ENCODE peak calls at places on chromosomes 2 and 18, in four cellular contexts. H is breast epithelium, U is Caco-2, S is PC-9. D is an unnamed sample. For H3K27me3, the result is how much of the 10 kb centered on the place peaks cover.

GRCh38 chr2:239716536-239717318 is 308.4 kb downstream of the NDUFA10 start:
- DNase-seq in H (peak), U (peak), S (no peak), D (no peak)

GRCh38 chr18:53527365-53527764 is 697.1 kb downstream of the MBD2 start:
- DNase-seq in H (no peak), U (no peak), S (no peak), D (no peak)

GRCh38 chr18:59950215-59950944 is 50.6 kb downstream of the PMAIP1 start:
- DNase-seq in H (no peak), U (no peak), S (no peak), D (no peak)

GRCh38 chr2:42733852-42734251 is 30.1 kb downstream of the OXER1 start:
- DNase-seq in H (no peak), U (no peak), S (no peak), D (no peak)

GRCh38 chr2:102008490-102008889 is 16.7 kb downstream of the IL1R2 start:
- DNase-seq in H (no peak), U (no peak), S (no peak), D (no peak)

GRCh38 chr2:231223001-231223375 is 24.6 kb downstream of the ARMC9 start:
- DNase-seq in H (no peak), U (no peak), S (no peak), D (no peak)

GRCh38 chr2:10414000-10414451 is 34.1 kb downstream of the ODC1 start:
- DNase-seq in H (no peak), U (no peak), S (peak), D (no peak)

GRCh38 chr2:71672640-71673401 is 219.5 kb downstream of the DYSF start:
- DNase-seq in H (no peak), U (no peak), S (no peak), D (no peak)

GRCh38 chr2:210158236-210158635 is 13.0 kb downstream of the KANSL1L start:
- DNase-seq in H (no peak), U (no peak), S (no peak), D (no peak)
- H3K4me3 ChIP-seq in H (no peak), U (no peak), S (no peak), D (no peak)

DNA sequence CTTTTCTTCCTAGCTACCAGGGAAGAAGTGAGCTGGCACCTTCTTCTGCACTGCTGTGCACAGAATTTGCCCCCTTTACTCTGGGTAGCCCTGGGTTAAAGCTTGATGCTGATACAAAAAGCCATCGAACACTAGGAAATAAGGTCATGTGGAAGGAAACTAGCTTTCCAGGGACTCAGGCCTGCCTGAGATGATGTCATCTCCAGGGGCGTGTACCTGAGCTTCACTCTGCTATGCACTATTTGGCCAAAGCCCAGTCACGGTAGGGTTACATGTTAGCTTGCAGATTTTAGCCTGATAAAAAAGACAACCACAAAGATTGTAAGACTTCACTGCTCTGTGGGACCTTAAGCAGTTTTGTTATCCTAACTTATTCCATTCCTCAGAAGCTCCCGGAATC is 20.4 kb downstream of the EDAR start:
- DNase-seq in H (no peak), U (no peak), S (peak), D (no peak)
- H3K27me3 ChIP-seq in H (under half), U (under half), S (under half), D (under half)

GRCh38 chr2:15034860-15035259 is 402.3 kb downstream of the LRATD1 start:
- DNase-seq in H (no peak), U (no peak), S (no peak), D (no peak)

GRCh38 chr2:15028406-15028805 is 395.9 kb downstream of the LRATD1 start:
- DNase-seq in H (no peak), U (no peak), S (no peak), D (no peak)

GRCh38 chr2:15034246-15034645 is 401.7 kb downstream of the LRATD1 start:
- DNase-seq in H (no peak), U (no peak), S (no peak), D (no peak)

GRCh38 chr2:15031745-15032240 is 399.3 kb downstream of the LRATD1 start:
- DNase-seq in H (no peak), U (no peak), S (no peak), D (no peak)
- TF ChIP-seq CTCF in H (no peak), U (no peak), S (no peak), D (no peak)

DNA sequence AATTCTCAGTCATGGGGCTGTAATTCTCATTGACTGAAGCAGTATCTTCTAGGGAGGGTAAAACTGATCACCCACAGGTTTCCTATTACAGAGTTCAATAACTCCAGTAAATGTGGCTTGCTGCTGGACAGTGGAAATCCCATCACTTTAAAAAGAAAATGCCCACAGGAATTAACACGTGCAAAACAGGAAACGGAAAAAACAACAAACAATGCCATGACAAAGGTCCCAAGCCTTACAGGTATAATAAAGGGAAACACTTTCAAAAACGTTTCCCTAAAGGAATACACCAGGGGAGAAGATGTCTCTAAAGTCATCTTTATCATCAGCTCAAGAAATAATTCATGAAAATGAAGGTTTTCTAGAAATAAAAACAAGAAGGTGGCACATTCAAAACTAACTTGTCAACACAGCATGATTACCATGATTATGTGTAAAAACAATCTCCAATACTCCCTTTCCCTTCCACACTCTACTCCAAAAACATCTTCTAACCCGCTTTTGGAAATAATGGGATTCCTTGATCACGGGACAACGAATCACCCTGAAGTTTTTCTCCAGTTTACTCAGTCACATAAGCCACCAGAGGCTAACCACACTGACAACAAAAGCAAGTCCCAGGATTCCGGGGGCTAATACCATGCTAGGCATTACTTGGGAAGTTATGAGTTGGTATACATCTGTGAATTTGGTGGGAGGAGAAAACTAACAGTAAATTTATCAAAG is 167.9 kb downstream of the TCF4 start:
- DNase-seq in H (no peak), U (no peak), S (no peak), D (no peak)
- H3K4me3 ChIP-seq in H (peak), U (no peak), S (no peak), D (peak)